ENCODE peak calls at places on chromosomes 16 and 17, in eight cellular contexts. E is activated naive CD4-positive, alpha-beta T cell treated with anti-CD3 and anti-CD28 coated beads for 36 hours; V is A549; R is M059J; T is colonic mucosa; S is RKO; G is B cell; J is type B pancreatic cell. P is an unnamed sample.

GRCh38 chr16:75810998-75811634 is 84.8 kb upstream of the CPHXL start:
- DNase-seq in E (no peak), V (no peak), R (no peak), T (no peak), S (no peak), G (no peak), J (no peak), P (no peak)

GRCh38 chr16:82181456-82182185 is 11.6 kb upstream of the MPHOSPH6 start:
- DNase-seq in E (no peak), V (no peak), R (no peak), T (no peak), S (no peak), G (no peak), J (no peak), P (no peak)

GRCh38 chr17:43330876-43331639 is 67.7 kb upstream of the ARL4D start:
- DNase-seq in E (no peak), V (no peak), R (no peak), T (no peak), S (no peak), G (no peak), J (no peak), P (no peak)

GRCh38 chr17:68391561-68392268 is 65.6 kb downstream of the WIPI1 start:
- DNase-seq in E (no peak), V (no peak), R (no peak), T (peak; percentile 6), S (no peak), G (no peak), J (no peak), P (peak; percentile 69)

GRCh38 chr17:72069744-72070143 is 51.1 kb upstream of the SOX9 start:
- DNase-seq in E (no peak), V (no peak), R (no peak), T (no peak), S (no peak), G (no peak), J (no peak), P (no peak)

GRCh38 chr16:85123891-85124635 is 11.8 kb upstream of the CIBAR2 start:
- DNase-seq in E (no peak), V (no peak), R (peak; percentile 98), T (no peak), S (peak; percentile 37), G (no peak), J (no peak), P (peak; percentile 86)

GRCh38 chr16:51114369-51114768 is 36.7 kb downstream of the SALL1 start:
- DNase-seq in E (no peak), V (no peak), R (no peak), T (no peak), S (no peak), G (no peak), J (no peak), P (no peak)

GRCh38 chr16:85838876-85839585 is 39.5 kb downstream of the COX4I1 start:
- DNase-seq in E (no peak), V (no peak), R (no peak), T (no peak), S (no peak), G (no peak), J (no peak), P (no peak)

GRCh38 chr16:57042157-57043111 is 49.9 kb upstream of the CPNE2 start:
- DNase-seq in E (peak; percentile 94), V (no peak), R (no peak), T (no peak), S (no peak), G (peak; percentile 73), J (no peak), P (no peak)

GRCh38 chr17:57552114-57552601 is 192.9 kb downstream of the CCDC182 start:
- DNase-seq in E (peak; percentile 51), V (no peak), R (no peak), T (no peak), S (no peak), G (peak; percentile 81), J (no peak), P (no peak)

GRCh38 chr17:80361495-80362220 is 53.3 kb upstream of the ENDOV start:
- DNase-seq in E (peak; percentile 34), V (peak; percentile 40), R (peak; percentile 17), T (no peak), S (no peak), G (no peak), J (no peak), P (peak; percentile 53)

GRCh38 chr17:48721009-48721402 is 1.3 kb downstream of the PRAC1 start:
- DNase-seq in E (no peak), V (no peak), R (no peak), T (peak; percentile 47), S (no peak), G (no peak), J (no peak), P (peak; percentile 22)

GRCh38 chr16:53007095-53007494 is 45.6 kb downstream of the CHD9NB start:
- DNase-seq in E (no peak), V (no peak), R (no peak), T (no peak), S (peak; percentile 5), G (peak; percentile 4), J (no peak), P (no peak)

GRCh38 chr17:41505836-41506767 is 690 bp upstream of the KRT13 start:
- DNase-seq in E (no peak), V (no peak), R (no peak), T (no peak), S (no peak), G (no peak), J (no peak), P (no peak)

GRCh38 chr16:56743840-56744239 is 13.9 kb downstream of the NUP93 start:
- DNase-seq in E (no peak), V (no peak), R (peak; percentile 94), T (no peak), S (peak; percentile 28), G (no peak), J (no peak), P (no peak)

GRCh38 chr16:74298104-74298503 is 1.5 kb downstream of the PSMD7 start:
- DNase-seq in E (no peak), V (no peak), R (no peak), T (no peak), S (no peak), G (no peak), J (no peak), P (no peak)

GRCh38 chr17:63919311-63919723 is 678 bp upstream of the GH1 start:
- DNase-seq in E (peak; percentile 86), V (peak; percentile 92), R (peak; percentile 52), T (peak; percentile 65), S (peak; percentile 54), G (peak; percentile 90), J (no peak), P (peak; percentile 75)

GRCh38 chr16:4556112-4556511 is at the start of gene C16orf96:
- DNase-seq in E (no peak), V (no peak), R (peak; percentile 60), T (no peak), S (no peak), G (no peak), J (no peak), P (no peak)

GRCh38 chr16:8849411-8850011 is 19.3 kb downstream of the CARHSP1 start:
- DNase-seq in E (no peak), V (no peak), R (no peak), T (no peak), S (no peak), G (no peak), J (no peak), P (no peak)

GRCh38 chr17:64574646-64575045 is 67.9 kb downstream of the CEP95 start:
- DNase-seq in E (no peak), V (no peak), R (no peak), T (no peak), S (no peak), G (no peak), J (no peak), P (no peak)

P was measured in sigmoid colon.